ENCODE peak calls at places on chromosomes 5 and 9, in seven cellular contexts. Z is ELR; C is stimulated activated CD4-positive, alpha-beta T cell treated with anti-CD3 and anti-CD28 coated beads, Interleukin-15, amount 100 ng/mL, for 24 hours; D is GM12878; K is NT2/D1; G is occipital lobe; X is SW 1271. B is an unnamed sample.

GRCh38 chr9:4287386-4287785 is 12.5 kb downstream of the GLIS3 start:
- DNase-seq in C (no peak), G (no peak), K (no peak), X (no peak), Z (no peak), D (no peak), B (no peak)

GRCh38 chr5:90557391-90557790 is 1.2 kb upstream of the ADGRV1 start:
- DNase-seq in Z (no peak), C (no peak), D (no peak), K (no peak), G (no peak), X (no peak), B (no peak)

GRCh38 chr5:3659907-3660306 is 64.3 kb downstream of the IRX1 start:
- DNase-seq in G (no peak), Z (peak), C (no peak), D (no peak), X (no peak), K (no peak), B (no peak)

GRCh38 chr5:111197523-111197922 is 26.7 kb upstream of the CAMK4 start:
- DNase-seq in C (peak), G (no peak), D (no peak), Z (peak), X (no peak), K (no peak), B (no peak)

GRCh38 chr5:40124367-40124766 is 555.3 kb upstream of the PTGER4 start:
- DNase-seq in D (no peak), X (peak), C (no peak), G (no peak), K (no peak), Z (peak), B (no peak)

GRCh38 chr5:172918421-172919371 is 40.5 kb upstream of the RPL26L1 start:
- DNase-seq in D (no peak), X (no peak), C (no peak), G (no peak), Z (no peak), K (no peak), B (no peak)

GRCh38 chr5:151931260-151931659 is 6.6 kb upstream of the GLRA1 start:
- DNase-seq in C (no peak), D (no peak), X (no peak), G (no peak), Z (no peak), K (no peak), B (no peak)

GRCh38 chr5:144247131-144247530 is 76.5 kb downstream of the KCTD16 start:
- DNase-seq in K (no peak), C (no peak), X (no peak), G (no peak), Z (peak), D (no peak), B (no peak)

GRCh38 chr9:95092321-95093072 is 225.0 kb downstream of the FANCC start:
- DNase-seq in D (no peak), C (no peak), Z (peak), K (no peak), X (peak), G (no peak), B (no peak)

GRCh38 chr9:125889122-125889523 is 141.9 kb downstream of the PBX3 start:
- DNase-seq in G (peak), D (no peak), K (no peak), X (no peak), C (peak), Z (peak), B (no peak)

GRCh38 chr9:113664176-113664875 is 200.8 kb downstream of the RGS3 start:
- DNase-seq in D (no peak), Z (no peak), G (no peak), K (no peak), C (no peak), X (no peak), B (no peak)

GRCh38 chr9:24931894-24932293 is 386.2 kb upstream of the IZUMO3 start:
- DNase-seq in K (no peak), Z (no peak), X (no peak), G (no peak), D (no peak), C (no peak), B (no peak)

GRCh38 chr9:113709721-113710120 is 166.4 kb upstream of the ZNF618 start:
- DNase-seq in G (no peak), C (no peak), Z (no peak), D (no peak), X (no peak), K (no peak), B (no peak)

GRCh38 chr9:90547896-90548295 is 94.7 kb downstream of the DIRAS2 start:
- DNase-seq in K (no peak), G (no peak), Z (peak), D (no peak), X (peak), C (no peak), B (no peak)